ENCODE peak calls at places on chromosomes 6 and 20, in six cellular contexts. X, D, B, V, O and M are unnamed samples.
A peak's percentile ranks its signal among the peaks of the same experiment; 100 is the strongest.

GRCh38 chr20:56653221-56653620 is 24.1 kb downstream of the TFAP2C start:
- DNase-seq in X (no peak), D (no peak), B (no peak), V (no peak), O (no peak), M (peak; percentile 16)

GRCh38 chr6:35425284-35425683 is 26.9 kb upstream of the FANCE start:
- DNase-seq in X (no peak), D (no peak), B (peak; percentile 46), V (no peak), O (no peak), M (no peak)

GRCh38 chr20:31494131-31494530 is 19.0 kb downstream of the REM1 start:
- DNase-seq in X (no peak), D (no peak), B (peak; percentile 55), V (no peak), O (peak; percentile 81), M (no peak)

GRCh38 chr6:137146206-137146605 is 27.2 kb downstream of the IL22RA2 start:
- DNase-seq in X (no peak), D (no peak), B (no peak), V (no peak), O (no peak), M (no peak)

GRCh38 chr20:46034039-46034438 is 5.0 kb downstream of the SLC12A5 start:
- DNase-seq in X (no peak), D (no peak), B (no peak), V (no peak), O (no peak), M (no peak)

GRCh38 chr6:3414704-3415453 is 42.0 kb downstream of the SLC22A23 start:
- DNase-seq in X (no peak), D (no peak), B (peak; percentile 79), V (no peak), O (peak; percentile 80), M (no peak)

GRCh38 chr20:36315545-36316351 is 9.6 kb downstream of the DLGAP4 start:
- DNase-seq in X (peak; percentile 52), D (peak; percentile 43), B (no peak), V (no peak), O (no peak), M (no peak)

GRCh38 chr6:133286765-133287164 is 45.6 kb downstream of the EYA4 start:
- DNase-seq in X (no peak), D (no peak), B (no peak), V (no peak), O (no peak), M (no peak)